ENCODE peak calls at places on chromosomes 11 and 22, in eight cellular contexts. W is heart left ventricle; E is HCT116; A is osteoblast; I is upper lobe of right lung; B is sigmoid colon; J is CD8-positive, alpha-beta memory T cell; Z is heart right ventricle. O is an unnamed sample.

GRCh38 chr11:14566331-14567063 is 46.3 kb upstream of the PSMA1 start:
- DNase-seq in E (no peak), W (no peak), A (no peak), I (no peak), J (no peak), B (no peak), Z (no peak), O (no peak)

GRCh38 chr22:50200333-50201190 is at the start of gene SELENOO:
- DNase-seq in B (peak; percentile 95), W (peak; percentile 96), I (peak; percentile 96), E (peak; percentile 72), J (peak; percentile 89), Z (peak; percentile 95), A (peak; percentile 100), O (peak; percentile 65)

GRCh38 chr11:83827940-83828554 is 541.9 kb upstream of the CCDC90B start:
- DNase-seq in W (no peak), I (no peak), A (peak; percentile 1), Z (no peak), B (no peak), E (peak; percentile 18), J (no peak), O (no peak)

GRCh38 chr22:46730568-46731245 is 7.3 kb downstream of the CERK start:
- DNase-seq in J (no peak), I (no peak), Z (peak; percentile 7), E (no peak), W (no peak), B (no peak), A (peak; percentile 64), O (no peak)

GRCh38 chr11:16777576-16777975 is 39.1 kb downstream of the C11orf58 start:
- DNase-seq in J (no peak), E (no peak), W (no peak), A (peak; percentile 49), Z (no peak), B (no peak), I (peak; percentile 33), O (no peak)

GRCh38 chr11:34667810-34668582 is 47.1 kb downstream of the EHF start:
- DNase-seq in W (no peak), I (no peak), B (no peak), J (no peak), E (no peak), A (no peak), Z (no peak), O (no peak)

GRCh38 chr22:42930810-42931420 is 73.8 kb upstream of the ARFGAP3 start:
- DNase-seq in W (no peak), Z (peak; percentile 36), B (no peak), E (peak; percentile 46), I (peak; percentile 62), J (no peak), A (peak; percentile 26), O (peak; percentile 87)

GRCh38 chr11:113006916-113007445 is 45.8 kb downstream of the NCAM1 start:
- DNase-seq in B (no peak), W (no peak), E (no peak), Z (no peak), I (no peak), A (no peak), J (no peak), O (no peak)

GRCh38 chr11:130431337-130431773 is 2.9 kb upstream of the ADAMTS8 start:
- DNase-seq in Z (peak; percentile 69), A (peak; percentile 96), B (peak; percentile 84), E (peak; percentile 74), J (peak; percentile 69), I (peak; percentile 75), W (peak; percentile 77), O (no peak)

GRCh38 chr11:75355051-75355450 is 3.6 kb upstream of the ARRB1 start:
- DNase-seq in B (no peak), Z (no peak), E (no peak), W (no peak), A (no peak), J (no peak), I (no peak), O (no peak)

GRCh38 chr11:57092028-57092698 is 89.6 kb upstream of the LRRC55 start:
- DNase-seq in B (no peak), A (no peak), E (no peak), W (no peak), Z (no peak), I (no peak), J (no peak), O (no peak)

GRCh38 chr22:41690476-41690875 is 1.8 kb upstream of the SNU13 start:
- DNase-seq in A (no peak), I (peak; percentile 55), Z (no peak), W (no peak), B (peak; percentile 54), J (no peak), E (no peak), O (no peak)

GRCh38 chr22:21937041-21937820 is 15.4 kb downstream of the PPM1F start:
- DNase-seq in J (no peak), E (no peak), A (peak; percentile 78), I (no peak), B (no peak), W (no peak), Z (no peak), O (peak; percentile 37)

GRCh38 chr11:126061707-126062678 is 673 bp downstream of the CDON start:
- DNase-seq in W (peak; percentile 69), Z (no peak), I (no peak), B (peak; percentile 78), E (peak; percentile 23), J (peak; percentile 56), A (peak; percentile 87), O (peak; percentile 46)

GRCh38 chr11:126485021-126485781 is 129.7 kb downstream of the ST3GAL4 start:
- DNase-seq in W (peak; percentile 24), E (no peak), B (peak; percentile 53), I (peak; percentile 13), A (no peak), J (no peak), Z (no peak), O (no peak)

GRCh38 chr11:121892131-121892681 is 223.8 kb downstream of the BLID start:
- DNase-seq in I (no peak), A (no peak), Z (peak; percentile 33), W (no peak), B (no peak), J (no peak), E (no peak), O (peak; percentile 77)

GRCh38 chr11:23502821-23503220 is 642.5 kb upstream of the CCDC179 start:
- DNase-seq in B (no peak), A (no peak), Z (no peak), E (no peak), J (no peak), I (no peak), W (no peak), O (peak; percentile 15)

GRCh38 chr11:107468596-107468995 is 11.0 kb upstream of the CWF19L2 start:
- DNase-seq in I (no peak), B (no peak), A (no peak), Z (no peak), W (no peak), E (no peak), J (no peak), O (peak; percentile 37)

GRCh38 chr11:107473797-107474196 is 16.2 kb upstream of the CWF19L2 start:
- DNase-seq in Z (no peak), J (no peak), E (no peak), A (no peak), W (no peak), I (no peak), B (no peak), O (no peak)

GRCh38 chr11:107477820-107478219 is 20.2 kb upstream of the CWF19L2 start:
- DNase-seq in Z (no peak), B (no peak), A (no peak), E (no peak), J (no peak), I (no peak), W (no peak), O (no peak)

GRCh38 chr11:107467754-107468153 is 10.1 kb upstream of the CWF19L2 start:
- DNase-seq in J (no peak), Z (no peak), B (no peak), I (no peak), E (no peak), A (no peak), W (no peak), O (no peak)

DNA sequence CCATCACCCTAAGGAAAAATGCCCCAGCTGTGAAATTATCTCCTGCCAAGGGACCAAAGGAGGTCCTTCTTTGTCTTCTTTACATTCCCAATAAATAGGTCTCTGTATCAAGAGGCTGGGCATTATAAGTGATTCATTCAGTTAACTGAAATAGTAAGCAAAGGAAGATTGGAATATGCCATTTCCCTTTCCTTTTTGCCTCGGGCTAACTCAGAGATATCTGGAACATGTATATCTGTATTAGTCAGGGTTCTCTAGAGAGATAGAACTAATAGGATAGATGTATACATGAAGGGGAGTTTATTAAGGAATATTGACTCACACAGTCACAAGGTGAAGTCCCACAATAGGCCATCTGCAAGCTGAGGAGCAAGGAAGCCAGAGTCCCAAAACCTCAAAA is 15.3 kb upstream of the CWF19L2 start:
- DNase-seq in Z (no peak), A (no peak), E (no peak), I (no peak), W (no peak), B (no peak), J (no peak), O (peak; percentile 16)
- H3K27ac ChIP-seq in Z (no peak overlapping the region), A (no peak overlapping the region), E (no peak overlapping the region), I (no peak overlapping the region), W (no peak overlapping the region), B (no peak overlapping the region), J (no peak overlapping the region), O (no peak overlapping the region)

GRCh38 chr11:44342616-44343015 is 32.7 kb upstream of the ALX4 start:
- DNase-seq in B (no peak), W (no peak), I (no peak), A (no peak), Z (no peak), J (no peak), E (no peak), O (no peak)
- H3K27me3 ChIP-seq in B (peaks cover 6% of the 10 kb centered on the region), W (peaks cover 24% of the 10 kb centered on the region), I (peaks cover 19% of the 10 kb centered on the region), A (peaks cover 49% of the 10 kb centered on the region), Z (peaks cover 22% of the 10 kb centered on the region), J (no peaks in the 10 kb centered on the region), E (peaks cover 13% of the 10 kb centered on the region), O (peaks cover 55% of the 10 kb centered on the region)

GRCh38 chr11:2525941-2526807 is 81.4 kb downstream of the KCNQ1 start:
- DNase-seq in A (peak; percentile 63), I (peak; percentile 63), Z (peak; percentile 9), E (no peak), W (peak; percentile 60), B (peak; percentile 39), J (peak; percentile 38), O (no peak)
- H3K27ac ChIP-seq in A (no peak overlapping the region), I (peak overlapping the region; percentile 24), Z (peak overlapping the region; percentile 41), E (no peak overlapping the region), W (peak overlapping the region; percentile 29), B (no peak overlapping the region), J (no peak overlapping the region), O (no peak overlapping the region)

DNA sequence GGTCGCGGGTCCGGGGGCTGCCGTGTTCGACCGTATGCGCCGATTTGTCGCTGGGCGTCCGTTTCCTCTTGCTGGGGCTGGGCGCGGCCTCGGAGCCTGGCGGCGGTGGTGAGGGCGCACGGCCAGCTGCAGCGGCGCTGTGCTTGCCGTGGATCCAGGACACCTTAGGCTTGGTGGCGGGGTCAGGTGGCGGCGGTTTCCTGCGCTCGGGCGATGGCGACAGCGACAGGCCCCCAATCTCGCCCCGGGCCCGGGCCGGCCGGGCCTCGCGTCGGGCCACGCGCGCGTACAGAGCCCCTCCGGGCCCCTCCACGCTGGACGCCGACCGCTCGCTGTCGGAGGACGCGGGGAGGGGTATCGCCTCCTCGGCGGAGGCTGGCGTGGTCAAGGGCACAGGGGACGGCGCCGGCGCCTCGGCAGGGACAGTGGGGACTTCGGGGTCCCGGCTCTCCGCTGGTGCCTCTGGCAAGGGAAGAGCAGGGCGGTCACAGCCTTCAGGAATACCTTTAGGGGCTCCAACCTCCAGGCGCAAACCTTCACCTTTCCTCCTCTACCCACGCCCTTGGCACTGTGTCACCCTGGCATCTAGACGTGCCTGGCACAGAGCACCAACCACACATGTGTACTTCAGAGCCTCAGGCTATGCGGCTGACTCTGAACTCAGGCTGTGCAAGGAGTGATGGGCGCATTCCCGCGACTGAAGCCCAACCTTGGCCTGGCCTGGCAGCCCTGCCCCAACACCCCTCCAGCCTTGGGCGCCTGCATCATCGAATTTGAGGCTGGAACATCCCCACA is 11.6 kb downstream of the SCARF2 start:
- DNase-seq in E (no peak), I (no peak), Z (no peak), J (no peak), A (peak; percentile 92), B (no peak), W (peak; percentile 51), O (no peak)
- H3K27me3 ChIP-seq in E (no peaks in the 10 kb centered on the region), I (peaks cover 8% of the 10 kb centered on the region), Z (peaks cover 70% of the 10 kb centered on the region), J (peaks cover 13% of the 10 kb centered on the region), A (no peaks in the 10 kb centered on the region), B (no peaks in the 10 kb centered on the region), W (no peaks in the 10 kb centered on the region), O (peaks cover 79% of the 10 kb centered on the region)

O was measured in foreskin keratinocyte.